ENCODE peak calls at places on chromosome 22, in five cellular contexts. One of them, this sample, is unnamed.

GRCh38 chr22:24486501-24486921 is 8.6 kb upstream of the UPB1 start:
- DNase-seq in HTR-8/SVneo: no peak
- DNase-seq in vagina: no peak
- DNase-seq in astrocyte of the spinal cord: peak
- DNase-seq in HS-5: peak
- DNase-seq in this sample: no peak

GRCh38 chr22:46635756-46636155 is 15.6 kb downstream of the GRAMD4 start:
- DNase-seq in HS-5: no peak
- DNase-seq in HTR-8/SVneo: no peak
- DNase-seq in vagina: no peak
- DNase-seq in astrocyte of the spinal cord: no peak
- DNase-seq in this sample: no peak

GRCh38 chr22:28594784-28595324 is 84.8 kb downstream of the TTC28 start:
- DNase-seq in HTR-8/SVneo: peak
- DNase-seq in vagina: no peak
- DNase-seq in HS-5: peak
- DNase-seq in astrocyte of the spinal cord: peak
- DNase-seq in this sample: no peak

GRCh38 chr22:37070334-37070733 is 18.8 kb downstream of the KCTD17 start:
- DNase-seq in astrocyte of the spinal cord: no peak
- DNase-seq in HS-5: no peak
- DNase-seq in vagina: no peak
- DNase-seq in HTR-8/SVneo: no peak
- DNase-seq in this sample: no peak

GRCh38 chr22:40463017-40463631 is 92.7 kb downstream of the SGSM3 start:
- DNase-seq in astrocyte of the spinal cord: no peak
- DNase-seq in vagina: no peak
- DNase-seq in HS-5: no peak
- DNase-seq in HTR-8/SVneo: no peak
- DNase-seq in this sample: no peak

GRCh38 chr22:47547881-47548630 is 785.6 kb downstream of the TBC1D22A start:
- DNase-seq in HTR-8/SVneo: no peak
- DNase-seq in astrocyte of the spinal cord: no peak
- DNase-seq in vagina: no peak
- DNase-seq in HS-5: no peak
- DNase-seq in this sample: peak

GRCh38 chr22:29151316-29151715 is 54.4 kb upstream of the EMID1 start:
- DNase-seq in HS-5: no peak
- DNase-seq in vagina: no peak
- DNase-seq in HTR-8/SVneo: no peak
- DNase-seq in astrocyte of the spinal cord: no peak
- DNase-seq in this sample: peak

GRCh38 chr22:24088796-24089195 is 77.7 kb downstream of the CABIN1 start:
- DNase-seq in vagina: no peak
- DNase-seq in HTR-8/SVneo: no peak
- DNase-seq in astrocyte of the spinal cord: peak
- DNase-seq in HS-5: no peak
- DNase-seq in this sample: no peak

GRCh38 chr22:26168199-26168915 is 905 bp upstream of the SEZ6L start:
- DNase-seq in vagina: no peak
- DNase-seq in HTR-8/SVneo: no peak
- DNase-seq in astrocyte of the spinal cord: no peak
- DNase-seq in HS-5: no peak
- DNase-seq in this sample: no peak

GRCh38 chr22:48605856-48606255 is 1221.8 kb downstream of the BRD1 start:
- DNase-seq in HTR-8/SVneo: no peak
- DNase-seq in astrocyte of the spinal cord: no peak
- DNase-seq in HS-5: no peak
- DNase-seq in vagina: no peak
- DNase-seq in this sample: no peak

GRCh38 chr22:42863349-42863911 is 6.4 kb upstream of the ARFGAP3 start:
- DNase-seq in astrocyte of the spinal cord: peak
- DNase-seq in HTR-8/SVneo: peak
- DNase-seq in vagina: no peak
- DNase-seq in HS-5: peak
- DNase-seq in this sample: no peak

GRCh38 chr22:22865311-22866072 is 22.1 kb upstream of the IGLL5 start:
- DNase-seq in HTR-8/SVneo: no peak
- DNase-seq in astrocyte of the spinal cord: no peak
- DNase-seq in vagina: no peak
- DNase-seq in HS-5: no peak
- DNase-seq in this sample: no peak

GRCh38 chr22:27995801-27996528 is 76.9 kb upstream of the PITPNB start:
- DNase-seq in HS-5: no peak
- DNase-seq in astrocyte of the spinal cord: no peak
- DNase-seq in HTR-8/SVneo: no peak
- DNase-seq in vagina: no peak
- DNase-seq in this sample: no peak

GRCh38 chr22:48429621-48430020 is 1398.1 kb downstream of the BRD1 start:
- DNase-seq in astrocyte of the spinal cord: no peak
- DNase-seq in HS-5: no peak
- DNase-seq in HTR-8/SVneo: no peak
- DNase-seq in vagina: no peak
- DNase-seq in this sample: no peak

GRCh38 chr22:19396934-19397728 is 34.4 kb downstream of the HIRA start:
- DNase-seq in vagina: no peak
- DNase-seq in astrocyte of the spinal cord: no peak
- DNase-seq in HS-5: no peak
- DNase-seq in HTR-8/SVneo: no peak
- DNase-seq in this sample: peak

GRCh38 chr22:37544955-37545702 is 15.2 kb upstream of the CDC42EP1 start:
- DNase-seq in HS-5: no peak
- DNase-seq in HTR-8/SVneo: no peak
- DNase-seq in astrocyte of the spinal cord: peak
- DNase-seq in vagina: no peak
- DNase-seq in this sample: peak

GRCh38 chr22:32206774-32207758 is 2.2 kb upstream of the RFPL2 start:
- DNase-seq in vagina: no peak
- DNase-seq in HTR-8/SVneo: no peak
- DNase-seq in astrocyte of the spinal cord: peak
- DNase-seq in HS-5: no peak
- DNase-seq in this sample: peak

GRCh38 chr22:24525416-24526037 is 29.4 kb downstream of the GUCD1 start:
- DNase-seq in HTR-8/SVneo: peak
- DNase-seq in HS-5: peak
- DNase-seq in vagina: no peak
- DNase-seq in astrocyte of the spinal cord: peak
- DNase-seq in this sample: peak

GRCh38 chr22:38967451-38968450 is 10.3 kb downstream of the APOBEC3A start:
- DNase-seq in HTR-8/SVneo: no peak
- DNase-seq in HS-5: no peak
- DNase-seq in vagina: no peak
- DNase-seq in astrocyte of the spinal cord: no peak
- DNase-seq in this sample: no peak

GRCh38 chr22:23856721-23857605 is 712 bp upstream of the SLC2A11 start:
- DNase-seq in vagina: no peak
- DNase-seq in HTR-8/SVneo: no peak
- DNase-seq in astrocyte of the spinal cord: peak
- DNase-seq in HS-5: no peak
- DNase-seq in this sample: peak

GRCh38 chr22:49132009-49132408 is 695.7 kb downstream of the BRD1 start:
- DNase-seq in HS-5: no peak
- DNase-seq in HTR-8/SVneo: no peak
- DNase-seq in astrocyte of the spinal cord: no peak
- DNase-seq in vagina: no peak
- DNase-seq in this sample: no peak

GRCh38 chr22:25095869-25096268 is 103.8 kb upstream of the CRYBB3 start:
- DNase-seq in vagina: no peak
- DNase-seq in HTR-8/SVneo: no peak
- DNase-seq in HS-5: no peak
- DNase-seq in astrocyte of the spinal cord: no peak
- DNase-seq in this sample: no peak

GRCh38 chr22:27317961-27318360 is 483.6 kb downstream of the MN1 start:
- DNase-seq in HTR-8/SVneo: no peak
- DNase-seq in HS-5: no peak
- DNase-seq in astrocyte of the spinal cord: no peak
- DNase-seq in vagina: no peak
- DNase-seq in this sample: no peak

GRCh38 chr22:32589007-32589406 is 114.4 kb downstream of the FBXO7 start:
- DNase-seq in vagina: no peak
- DNase-seq in HS-5: no peak
- DNase-seq in HTR-8/SVneo: no peak
- DNase-seq in astrocyte of the spinal cord: peak
- DNase-seq in this sample: no peak

GRCh38 chr22:45009881-45010531 is at the start of gene PHF21B:
- DNase-seq in vagina: no peak
- DNase-seq in HTR-8/SVneo: peak
- DNase-seq in astrocyte of the spinal cord: peak
- DNase-seq in HS-5: no peak
- DNase-seq in this sample: no peak

GRCh38 chr22:42303304-42304020 is 33.0 kb upstream of the TCF20 start:
- DNase-seq in vagina: no peak
- DNase-seq in HTR-8/SVneo: no peak
- DNase-seq in astrocyte of the spinal cord: no peak
- DNase-seq in HS-5: no peak
- DNase-seq in this sample: no peak

GRCh38 chr22:25051983-25052710 is 99.6 kb downstream of the KIAA1671 start:
- DNase-seq in HTR-8/SVneo: no peak
- DNase-seq in HS-5: no peak
- DNase-seq in vagina: no peak
- DNase-seq in astrocyte of the spinal cord: no peak
- DNase-seq in this sample: no peak

GRCh38 chr22:41906822-41907221 is 8.1 kb downstream of the SHISA8 start:
- DNase-seq in HS-5: no peak
- DNase-seq in vagina: no peak
- DNase-seq in HTR-8/SVneo: no peak
- DNase-seq in astrocyte of the spinal cord: no peak
- DNase-seq in this sample: no peak